ENCODE peak calls at places on chromosome 17, in six cellular contexts. N is A549, G is GM12878, C is HCT116, K is K562, P is H1. H is an unnamed sample.

GRCh38 chr17:38604479-38605229 is 1.1 kb downstream of the SRCIN1 start:
- DNase-seq in N (peak), G (no peak), C (no peak), K (peak), P (no peak), H (no peak)

GRCh38 chr17:31803494-31804213 is 55.4 kb downstream of the COPRS start:
- DNase-seq in N (peak), G (no peak), C (no peak), K (no peak), P (no peak), H (peak)

GRCh38 chr17:385195-385835 is 32.7 kb upstream of the RPH3AL start:
- DNase-seq in N (peak), G (no peak), C (no peak), K (peak), P (no peak), H (no peak)

GRCh38 chr17:35934760-35935159 is 4.2 kb upstream of the RDM1 start:
- DNase-seq in N (no peak), G (no peak), C (no peak), K (no peak), P (no peak), H (peak)

GRCh38 chr17:7887038-7887481 is 1.5 kb upstream of the CHD3 start:
- DNase-seq in N (no peak), G (no peak), C (no peak), K (no peak), P (no peak), H (no peak)

GRCh38 chr17:11598274-11599221 is at the start of gene DNAH9:
- DNase-seq in N (peak), G (no peak), C (no peak), K (peak), P (peak), H (no peak)

GRCh38 chr17:78889525-78889924 is 13.5 kb downstream of the CEP295NL start:
- DNase-seq in N (no peak), G (peak), C (no peak), K (no peak), P (no peak), H (no peak)

GRCh38 chr17:35819456-35819855 is 10.2 kb downstream of the TAF15 start:
- DNase-seq in N (no peak), G (no peak), C (no peak), K (no peak), P (no peak), H (no peak)

GRCh38 chr17:46964315-46965265 is 14.5 kb downstream of the RPRML start:
- DNase-seq in N (no peak), G (no peak), C (no peak), K (peak), P (no peak), H (peak)

GRCh38 chr17:16464001-16464640 is 27.9 kb downstream of the LRRC75A start:
- DNase-seq in N (no peak), G (no peak), C (no peak), K (no peak), P (no peak), H (no peak)

GRCh38 chr17:64617125-64617780 is 44.9 kb downstream of the SMURF2 start:
- DNase-seq in N (no peak), G (no peak), C (no peak), K (no peak), P (no peak), H (peak)

GRCh38 chr17:51076821-51077220 is 43.8 kb downstream of the SPAG9 start:
- DNase-seq in N (no peak), G (no peak), C (no peak), K (no peak), P (no peak), H (no peak)

GRCh38 chr17:75447951-75448856 is 8.2 kb upstream of the TMEM94 start:
- DNase-seq in N (no peak), G (no peak), C (no peak), K (peak), P (no peak), H (peak)

GRCh38 chr17:79975498-79976134 is 60.1 kb downstream of the TBC1D16 start:
- DNase-seq in N (no peak), G (no peak), C (no peak), K (no peak), P (no peak), H (no peak)

GRCh38 chr17:21239680-21240374 is 13.4 kb downstream of the NATD1 start:
- DNase-seq in N (peak), G (no peak), C (no peak), K (peak), P (no peak), H (peak)

DNA sequence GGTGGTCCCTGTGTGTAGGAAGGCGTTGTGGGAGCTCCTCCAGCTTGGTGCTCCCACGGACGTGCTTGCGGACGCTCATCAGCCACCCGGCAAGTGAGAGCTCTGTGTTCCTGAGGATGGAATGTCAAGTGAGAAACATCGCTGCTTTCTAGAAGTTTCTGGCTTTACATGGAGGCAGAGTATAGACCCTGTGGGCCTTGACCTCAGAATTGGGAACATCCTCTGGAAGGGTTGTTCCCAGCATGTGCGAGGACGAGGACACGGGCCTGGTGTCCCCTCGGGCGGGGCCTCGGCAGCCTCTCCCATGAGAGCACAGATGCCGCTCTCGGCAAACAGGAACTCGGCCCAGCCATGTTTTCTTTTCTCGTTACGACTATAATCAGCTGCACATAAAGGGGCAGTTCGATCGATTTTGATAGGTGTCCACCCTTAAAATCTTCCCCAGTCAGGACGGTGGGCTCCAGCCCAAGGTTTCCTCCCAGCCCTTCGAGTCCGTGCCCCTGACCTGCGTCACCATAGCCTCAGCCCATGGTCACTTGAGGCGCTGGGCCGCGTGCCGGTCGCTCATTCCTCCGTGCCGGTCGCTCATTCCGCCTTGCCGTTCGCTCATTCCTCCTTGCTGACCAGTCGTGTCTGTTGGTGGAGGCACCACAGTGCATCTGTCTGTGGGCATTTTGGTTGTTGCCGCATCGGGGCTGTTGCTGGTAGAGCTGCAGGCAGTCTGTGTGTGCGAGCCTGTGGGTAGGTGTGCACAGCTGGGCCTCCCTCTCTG is 91.3 kb upstream of the ZNF750 start:
- DNase-seq in N (no peak), G (no peak), C (no peak), K (no peak), P (no peak), H (no peak)
- TF ChIP-seq CEBPB in N (no peak), G (no peak), C (no peak), K (no peak), P (no peak), H (no peak)

DNA sequence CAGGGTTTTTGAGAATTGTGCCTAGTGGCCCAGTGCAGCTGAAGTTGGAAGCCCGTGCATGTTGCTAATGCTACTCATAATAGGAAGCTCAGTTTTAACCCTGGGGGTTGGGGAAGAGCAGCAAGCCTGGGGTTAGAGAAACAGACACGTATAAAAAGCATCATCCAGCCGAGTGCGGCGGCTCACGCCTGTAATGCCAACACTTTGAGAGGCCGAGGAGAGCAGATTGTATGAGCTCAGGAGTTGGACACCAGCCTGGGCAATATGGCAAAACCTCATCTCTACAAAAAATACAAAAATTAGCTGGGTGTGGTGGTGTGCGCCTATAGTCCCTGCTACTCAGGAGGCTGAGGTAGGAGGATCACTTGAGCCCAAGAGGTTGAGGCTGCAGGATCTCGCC is 2.3 kb upstream of the CLUH start:
- DNase-seq in N (no peak), G (no peak), C (no peak), K (no peak), P (no peak), H (no peak)
- TF ChIP-seq POLR2A in N (no peak), G (no peak), C (no peak), K (no peak), P (no peak), H (no peak)

DNA sequence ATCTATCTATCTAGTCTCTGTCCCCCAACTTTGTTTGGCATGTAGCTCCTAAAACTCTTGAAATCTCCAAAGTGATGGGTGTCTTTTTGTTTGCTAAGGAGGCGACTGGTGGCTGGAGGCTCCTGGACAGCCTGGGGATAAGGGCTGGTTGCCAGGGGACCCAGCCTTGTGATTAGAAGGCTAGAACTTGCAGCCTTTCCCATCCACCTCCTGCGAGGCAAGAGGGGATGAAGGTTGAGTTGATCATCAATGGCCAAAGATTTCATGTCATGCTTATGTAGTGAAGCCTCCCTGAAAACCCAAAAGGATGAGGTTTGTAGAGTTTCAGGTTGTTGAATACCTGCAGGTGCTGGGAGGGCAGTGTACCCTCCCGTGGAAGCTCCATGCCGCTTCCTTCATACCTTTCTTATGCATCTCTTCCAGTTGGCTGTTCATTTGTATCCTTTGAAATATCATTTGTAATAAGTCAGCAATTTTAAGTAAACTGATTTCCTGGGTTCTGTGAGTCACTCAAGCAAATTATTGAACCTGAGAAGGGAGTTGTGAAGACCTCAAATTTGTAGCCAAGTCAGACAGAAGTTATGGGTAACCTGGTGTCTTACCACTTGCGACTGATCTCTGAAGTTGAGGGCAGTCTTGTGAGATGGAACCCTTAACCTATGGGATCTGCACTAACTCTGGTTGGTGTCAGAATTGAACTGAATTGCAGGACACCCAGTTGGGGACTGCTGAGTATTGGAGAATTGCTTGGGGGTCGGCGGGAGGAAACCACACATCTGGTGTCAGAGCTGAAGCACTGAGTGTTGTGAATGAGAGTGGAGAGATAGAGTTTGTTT is 202.5 kb downstream of the SEC14L1 start:
- DNase-seq in N (no peak), G (no peak), C (no peak), K (no peak), P (no peak), H (no peak)
- TF ChIP-seq CEBPB in N (no peak), G (no peak), C (no peak), K (no peak), P (no peak), H (no peak)

GRCh38 chr17:40501499-40501911 is at the start of gene TNS4:
- DNase-seq in N (peak), G (no peak), C (peak), K (peak), P (no peak), H (no peak)
- TF ChIP-seq POLR2A in N (peak), G (no peak), C (peak), K (no peak), P (no peak), H (no peak)

GRCh38 chr17:53628011-53628410 is 194.7 kb upstream of the KIF2B start:
- DNase-seq in N (no peak), G (no peak), C (no peak), K (no peak), P (no peak), H (peak)
- TF ChIP-seq CEBPB in N (no peak), G (no peak), C (no peak), K (no peak), P (no peak), H (no peak)